ENCODE peak calls at places on chromosomes 4 and X, in seven cellular contexts. T is HL-60, M is pancreas, H is Right ventricle myocardium inferior, A is HCT116, P is NCI-H446, C is caudate nucleus. I is an unnamed sample.

GRCh38 chrX:155767101-155767878 is 113.9 kb upstream of the VAMP7 start:
- DNase-seq in A (peak; percentile 71), T (no peak), P (no peak), H (peak; percentile 77), C (peak; percentile 27), M (no peak), I (no peak)

GRCh38 chr4:184385705-184386141 is 88.6 kb downstream of the IRF2 start:
- DNase-seq in P (no peak), A (no peak), C (no peak), H (no peak), M (peak; percentile 20), T (no peak), I (peak; percentile 44)

GRCh38 chr4:145881991-145882390 is 56.6 kb downstream of the ZNF827 start:
- DNase-seq in M (peak; percentile 77), C (no peak), A (no peak), H (no peak), P (no peak), T (no peak), I (no peak)

GRCh38 chr4:89800527-89801103 is 36.3 kb downstream of the SNCA start:
- DNase-seq in C (no peak), M (no peak), P (no peak), H (no peak), T (no peak), A (no peak), I (no peak)

GRCh38 chr4:154073107-154073817 is 284.4 kb upstream of the SFRP2 start:
- DNase-seq in H (no peak), M (no peak), A (no peak), C (no peak), P (no peak), T (no peak), I (no peak)

GRCh38 chrX:74325130-74326059 is 21.4 kb downstream of the ZCCHC13 start:
- DNase-seq in M (no peak), C (peak; percentile 5), H (no peak), P (peak; percentile 0), T (no peak), A (no peak), I (no peak)

GRCh38 chrX:82748901-82749505 is 759.1 kb upstream of the POU3F4 start:
- DNase-seq in T (no peak), M (no peak), C (no peak), P (no peak), H (no peak), A (no peak), I (no peak)

GRCh38 chr4:185573651-185574199 is 38.4 kb upstream of the PDLIM3 start:
- DNase-seq in P (no peak), T (no peak), C (no peak), M (no peak), A (peak; percentile 91), H (no peak), I (no peak)

GRCh38 chr4:102061133-102061532 is 270.6 kb downstream of the BANK1 start:
- DNase-seq in H (no peak), P (no peak), T (no peak), M (no peak), C (no peak), A (no peak), I (no peak)

GRCh38 chrX:136497556-136498048 is at the start of gene HTATSF1:
- DNase-seq in T (no peak), C (no peak), A (no peak), P (no peak), M (no peak), H (peak; percentile 61), I (no peak)